ENCODE peak calls at places on chromosomes 2 and 18, in eight cellular contexts. D is transverse colon, F is adrenal gland, B is astrocyte, E is AG10803, X is fibroblast of lung, U is cardiac muscle cell, S is cardiac fibroblast. I is an unnamed sample.

GRCh38 chr2:150167711-150168110 is 319.8 kb downstream of the RND3 start:
- DNase-seq in D (no peak), F (no peak), B (peak; percentile 79), E (peak; percentile 57), X (peak; percentile 51), U (no peak), S (peak; percentile 73), I (no peak)

GRCh38 chr18:36758623-36759022 is 70.2 kb downstream of the TPGS2 start:
- DNase-seq in D (no peak), F (no peak), B (no peak), E (peak; percentile 50), X (no peak), U (no peak), S (no peak), I (no peak)

GRCh38 chr2:107411267-107411666 is 415.4 kb upstream of the RGPD4 start:
- DNase-seq in D (no peak), F (no peak), B (no peak), E (no peak), X (no peak), U (no peak), S (no peak), I (no peak)

GRCh38 chr2:150495993-150496627 is 8.6 kb upstream of the RND3 start:
- DNase-seq in D (no peak), F (no peak), B (peak; percentile 98), E (peak; percentile 97), X (peak; percentile 95), U (no peak), S (peak; percentile 98), I (no peak)

GRCh38 chr2:206915136-206915535 is 24.2 kb upstream of the CPO start:
- DNase-seq in D (no peak), F (peak; percentile 26), B (peak; percentile 96), E (peak; percentile 79), X (peak; percentile 84), U (no peak), S (peak; percentile 96), I (no peak)

GRCh38 chr2:116733699-116734098 is 1080.8 kb upstream of the DDX18 start:
- DNase-seq in D (no peak), F (no peak), B (peak; percentile 1), E (no peak), X (no peak), U (no peak), S (no peak), I (no peak)

GRCh38 chr18:28476302-28476701 is 299.4 kb upstream of the CDH2 start:
- DNase-seq in D (no peak), F (no peak), B (no peak), E (no peak), X (no peak), U (no peak), S (no peak), I (no peak)

GRCh38 chr18:63135101-63135500 is 184.5 kb downstream of the BCL2 start:
- DNase-seq in D (no peak), F (no peak), B (no peak), E (no peak), X (no peak), U (no peak), S (no peak), I (no peak)

GRCh38 chr2:98518106-98518505 is 73.4 kb downstream of the INPP4A start:
- DNase-seq in D (peak; percentile 47), F (no peak), B (no peak), E (no peak), X (peak; percentile 20), U (no peak), S (no peak), I (no peak)

GRCh38 chr2:237879058-237879430 is 19.6 kb downstream of the RAMP1 start:
- DNase-seq in D (no peak), F (no peak), B (no peak), E (no peak), X (peak; percentile 82), U (no peak), S (peak; percentile 70), I (no peak)

GRCh38 chr2:19807866-19808265 is 93.9 kb downstream of the TTC32 start:
- DNase-seq in D (no peak), F (peak; percentile 42), B (no peak), E (no peak), X (no peak), U (no peak), S (peak; percentile 21), I (no peak)

GRCh38 chr2:96965781-96966514 is 20.4 kb downstream of the FAM178B start:
- DNase-seq in D (no peak), F (no peak), B (no peak), E (no peak), X (no peak), U (no peak), S (no peak), I (no peak)

GRCh38 chr2:70897977-70898226 is 37.8 kb upstream of the ATP6V1B1 start:
- DNase-seq in D (no peak), F (no peak), B (no peak), E (no peak), X (no peak), U (no peak), S (no peak), I (no peak)

GRCh38 chr18:62224229-62224628 is 37.2 kb downstream of the RELCH start:
- DNase-seq in D (no peak), F (no peak), B (no peak), E (no peak), X (no peak), U (no peak), S (no peak), I (no peak)

GRCh38 chr2:64114912-64115277 is 29.3 kb downstream of the PELI1 start:
- DNase-seq in D (no peak), F (no peak), B (no peak), E (no peak), X (no peak), U (no peak), S (no peak), I (no peak)

GRCh38 chr2:64112016-64112415 is 32.2 kb downstream of the PELI1 start:
- DNase-seq in D (no peak), F (no peak), B (no peak), E (no peak), X (peak; percentile 34), U (no peak), S (no peak), I (no peak)

GRCh38 chr2:64119369-64119768 is 24.9 kb downstream of the PELI1 start:
- DNase-seq in D (no peak), F (no peak), B (no peak), E (no peak), X (no peak), U (no peak), S (no peak), I (no peak)

GRCh38 chr2:64114063-64114911 is 29.9 kb downstream of the PELI1 start:
- DNase-seq in D (no peak), F (no peak), B (peak; percentile 92), E (peak; percentile 70), X (peak; percentile 74), U (no peak), S (peak; percentile 84), I (no peak)

GRCh38 chr2:64115808-64116598 is 28.2 kb downstream of the PELI1 start:
- DNase-seq in D (no peak), F (no peak), B (no peak), E (no peak), X (no peak), U (no peak), S (no peak), I (no peak)
- H3K4me3 ChIP-seq in D (no peak overlapping the region), F (no peak overlapping the region), B (no peak overlapping the region), E (no peak overlapping the region), X (no peak overlapping the region), U (no peak overlapping the region), S (no peak overlapping the region), I (no peak overlapping the region)

DNA sequence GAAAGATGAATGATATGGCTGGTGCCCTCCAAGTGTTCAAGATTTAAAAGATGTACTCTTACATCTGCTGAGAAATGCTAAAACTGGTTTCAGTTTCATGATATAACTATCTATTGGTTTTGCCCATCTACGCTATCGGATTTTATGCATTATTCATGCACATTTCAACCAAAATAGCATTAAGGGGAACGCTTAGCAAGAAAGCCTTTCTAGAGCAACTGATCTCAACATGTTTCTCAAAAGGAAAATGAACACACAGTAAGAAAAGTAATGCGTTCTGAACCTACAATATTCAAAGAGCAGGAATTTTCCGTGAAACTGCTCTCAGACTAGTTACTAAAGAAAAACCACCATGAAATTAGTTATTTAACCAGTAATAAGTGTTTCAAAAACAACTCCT is 94.0 kb downstream of the CABYR start:
- DNase-seq in D (no peak), F (no peak), B (no peak), E (no peak), X (no peak), U (no peak), S (no peak), I (no peak)
- H3K4me3 ChIP-seq in D (no peak overlapping the region), F (peak overlapping the region; percentile 31), B (no peak overlapping the region), E (no peak overlapping the region), X (no peak overlapping the region), U (no peak overlapping the region), S (no peak overlapping the region), I (no peak overlapping the region)

DNA sequence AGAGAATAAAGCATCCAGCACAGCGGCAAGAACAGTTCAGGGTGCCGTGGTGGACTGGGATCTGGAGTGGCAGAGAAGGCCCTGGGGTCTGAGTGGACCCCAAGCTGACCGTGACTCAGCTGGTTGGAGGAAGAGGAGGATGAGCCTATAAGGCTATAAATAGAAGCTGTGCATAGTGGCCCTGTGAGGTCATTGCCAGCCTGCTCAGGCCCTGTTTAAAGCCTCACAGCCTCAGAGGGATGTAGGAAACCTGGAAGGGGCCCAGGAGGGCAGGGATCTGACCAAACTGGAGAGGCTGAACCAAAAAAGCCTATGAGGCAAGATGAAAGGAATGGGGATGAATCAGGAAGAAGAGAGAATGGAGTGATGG is 11.3 kb upstream of the DES start:
- DNase-seq in D (peak; percentile 60), F (no peak), B (peak; percentile 92), E (peak; percentile 96), X (peak; percentile 89), U (no peak), S (peak; percentile 90), I (no peak)
- H3K4me3 ChIP-seq in D (no peak overlapping the region), F (no peak overlapping the region), B (no peak overlapping the region), E (no peak overlapping the region), X (no peak overlapping the region), U (no peak overlapping the region), S (no peak overlapping the region), I (no peak overlapping the region)

DNA sequence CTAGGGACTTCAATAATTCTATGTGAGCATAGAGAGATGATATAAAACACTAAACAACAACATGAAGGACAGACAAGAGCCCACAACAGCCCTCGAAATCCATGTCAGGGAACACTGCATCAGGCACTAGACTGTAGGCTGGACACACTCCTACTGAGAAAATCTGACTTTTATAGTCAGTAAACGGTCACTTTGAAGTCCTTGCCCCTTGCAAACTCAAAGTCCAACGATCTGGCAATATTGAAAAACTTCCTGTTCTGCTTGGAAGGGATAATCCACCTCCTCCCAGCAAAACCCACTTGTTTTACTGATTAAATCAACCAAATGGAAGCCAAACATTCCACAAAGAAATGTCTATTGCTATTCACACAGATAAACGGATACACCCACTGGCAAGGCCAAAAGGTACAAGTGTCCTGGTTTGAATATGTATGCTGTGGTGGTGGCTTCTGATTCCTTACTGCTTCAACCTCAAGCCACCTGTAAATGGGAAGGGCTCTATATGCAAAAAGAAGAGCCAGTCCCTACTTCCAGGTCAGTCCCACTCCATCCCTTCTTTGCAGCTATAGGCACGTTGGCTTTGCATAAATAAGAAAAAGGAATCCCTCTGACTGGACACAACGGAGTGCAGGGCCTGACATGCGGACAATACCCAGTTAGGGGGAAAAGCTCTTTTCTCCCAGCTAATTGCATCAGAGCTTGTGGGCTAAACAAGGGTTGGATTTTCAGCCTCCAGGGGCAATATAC is 56.6 kb downstream of the STK39 start:
- DNase-seq in D (no peak), F (no peak), B (no peak), E (no peak), X (no peak), U (no peak), S (no peak), I (no peak)
- H3K4me3 ChIP-seq in D (no peak overlapping the region), F (no peak overlapping the region), B (no peak overlapping the region), E (no peak overlapping the region), X (no peak overlapping the region), U (no peak overlapping the region), S (no peak overlapping the region), I (no peak overlapping the region)